ENCODE peak calls at places on chromosomes 16 and 17, in nine cellular contexts. T, W, I, X, S, Y, F, U and K are unnamed samples.

GRCh38 chr17:29078183-29079045 is 35.5 kb downstream of the PIPOX start:
- DNase-seq in T (peak), W (no peak), I (peak), X (no peak), S (no peak), Y (no peak), F (peak), U (no peak), K (no peak)

GRCh38 chr16:89037261-89038152 is 56.1 kb upstream of the ACSF3 start:
- DNase-seq in T (no peak), W (no peak), I (peak), X (no peak), S (peak), Y (no peak), F (no peak), U (peak), K (no peak)

GRCh38 chr17:17050346-17051345 is 8.4 kb downstream of the MPRIP start:
- DNase-seq in T (no peak), W (no peak), I (no peak), X (no peak), S (no peak), Y (no peak), F (no peak), U (peak), K (no peak)

GRCh38 chr17:34852614-34853013 is 108.6 kb downstream of the CCT6B start:
- DNase-seq in T (no peak), W (no peak), I (no peak), X (no peak), S (no peak), Y (no peak), F (no peak), U (peak), K (no peak)

GRCh38 chr17:6508519-6509294 is 47.6 kb downstream of the PITPNM3 start:
- DNase-seq in T (peak), W (no peak), I (no peak), X (no peak), S (no peak), Y (no peak), F (no peak), U (no peak), K (no peak)

GRCh38 chr17:7363311-7363710 is 8.4 kb downstream of the TMEM95 start:
- DNase-seq in T (no peak), W (no peak), I (no peak), X (no peak), S (no peak), Y (no peak), F (no peak), U (no peak), K (peak)

GRCh38 chr17:42387663-42388380 is 420 bp downstream of the STAT3 start:
- DNase-seq in T (no peak), W (no peak), I (no peak), X (peak), S (no peak), Y (no peak), F (no peak), U (peak), K (peak)

GRCh38 chr16:76532188-76532973 is 255.2 kb downstream of the CNTNAP4 start:
- DNase-seq in T (no peak), W (no peak), I (no peak), X (no peak), S (no peak), Y (no peak), F (no peak), U (no peak), K (no peak)